ENCODE peak calls at places on chromosomes 16 and 17, in six cellular contexts. Q, K, O, J, L and U are unnamed samples.

GRCh38 chr16:74732951-74733350 is 32.3 kb upstream of the MLKL start:
- DNase-seq in Q (no peak), K (no peak), O (no peak), J (no peak), L (no peak), U (no peak)

GRCh38 chr17:27567563-27567859 is 63.5 kb upstream of the LGALS9 start:
- DNase-seq in Q (no peak), K (no peak), O (no peak), J (no peak), L (no peak), U (peak)

GRCh38 chr17:62038248-62038647 is 26.8 kb downstream of the MED13 start:
- DNase-seq in Q (no peak), K (no peak), O (no peak), J (no peak), L (no peak), U (no peak)

GRCh38 chr17:69414408-69415274 is at the start of gene MAP2K6:
- DNase-seq in Q (peak), K (no peak), O (peak), J (peak), L (peak), U (peak)

GRCh38 chr16:7303677-7304200 is 28.9 kb upstream of the RBFOX1 start:
- DNase-seq in Q (peak), K (no peak), O (no peak), J (no peak), L (peak), U (no peak)

GRCh38 chr16:73057369-73058210 is 9.7 kb upstream of the ZFHX3 start:
- DNase-seq in Q (peak), K (no peak), O (peak), J (no peak), L (peak), U (peak)

GRCh38 chr16:69840975-69841374 is 78.8 kb downstream of the WWP2 start:
- DNase-seq in Q (no peak), K (no peak), O (no peak), J (no peak), L (no peak), U (no peak)

GRCh38 chr16:67282447-67282805 is 3.1 kb downstream of the PLEKHG4 start:
- DNase-seq in Q (no peak), K (no peak), O (no peak), J (no peak), L (no peak), U (no peak)

GRCh38 chr16:78761427-78761826 is 662.0 kb downstream of the WWOX start:
- DNase-seq in Q (no peak), K (no peak), O (no peak), J (peak), L (no peak), U (no peak)

GRCh38 chr17:42750730-42751356 is 6.0 kb upstream of the EZH1 start:
- DNase-seq in Q (no peak), K (no peak), O (peak), J (no peak), L (no peak), U (no peak)

GRCh38 chr16:29198231-29198630 is 208.3 kb downstream of the NPIPB11 start:
- DNase-seq in Q (peak), K (no peak), O (no peak), J (no peak), L (no peak), U (no peak)

GRCh38 chr16:58848662-58849002 is 114.5 kb upstream of the GOT2 start:
- DNase-seq in Q (no peak), K (no peak), O (no peak), J (no peak), L (no peak), U (no peak)

GRCh38 chr17:50381920-50382319 is 8.9 kb downstream of the EME1 start:
- DNase-seq in Q (no peak), K (no peak), O (no peak), J (no peak), L (no peak), U (no peak)

GRCh38 chr16:76676356-76676755 is 399.2 kb downstream of the CNTNAP4 start:
- DNase-seq in Q (no peak), K (no peak), O (no peak), J (no peak), L (no peak), U (no peak)

GRCh38 chr17:73814070-73814469 is 169.8 kb upstream of the SDK2 start:
- DNase-seq in Q (no peak), K (no peak), O (no peak), J (no peak), L (no peak), U (no peak)

GRCh38 chr17:79874329-79874981 is 35.2 kb upstream of the CBX4 start:
- DNase-seq in Q (no peak), K (peak), O (peak), J (no peak), L (peak), U (peak)

GRCh38 chr16:13203725-13204124 is 302.3 kb downstream of the SHISA9 start:
- DNase-seq in Q (no peak), K (no peak), O (no peak), J (no peak), L (no peak), U (no peak)

GRCh38 chr17:17849147-17849820 is 12.5 kb upstream of the SREBF1 start:
- DNase-seq in Q (no peak), K (no peak), O (peak), J (peak), L (no peak), U (no peak)

GRCh38 chr17:76678330-76678729 is 32.4 kb downstream of the MXRA7 start:
- DNase-seq in Q (no peak), K (no peak), O (peak), J (no peak), L (no peak), U (no peak)

DNA sequence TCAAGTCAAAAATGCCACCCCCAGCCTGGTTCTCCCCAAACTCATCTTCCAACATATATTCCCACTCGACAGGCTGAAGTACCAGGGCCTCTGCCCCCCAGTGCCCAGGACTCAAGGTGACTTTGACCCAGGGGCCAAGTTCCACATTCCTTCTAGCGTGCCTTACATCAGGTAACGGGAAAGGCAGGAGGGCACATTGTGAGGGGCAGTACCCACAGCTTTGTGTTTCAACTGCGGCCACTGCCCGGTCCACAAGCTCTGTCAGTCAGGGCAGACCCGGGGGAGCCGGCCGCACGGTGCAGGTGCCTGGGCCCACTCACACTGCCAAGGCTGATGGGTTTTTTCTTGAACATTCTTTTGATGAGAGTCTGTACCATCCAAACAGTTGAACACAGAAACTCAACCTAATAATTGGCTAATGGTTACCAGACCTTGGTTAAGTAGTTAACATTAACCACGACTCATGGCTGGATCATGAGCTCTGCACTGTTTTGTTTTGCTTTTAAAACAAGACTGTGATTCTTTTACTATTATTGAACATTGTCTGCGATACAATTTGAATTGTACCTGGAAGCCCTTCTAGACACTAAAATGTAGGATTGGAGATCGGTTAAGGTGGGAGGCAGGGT is 17.6 kb downstream of the ACE start:
- DNase-seq in Q (no peak), K (no peak), O (no peak), J (no peak), L (no peak), U (no peak)
- TF ChIP-seq JUND in Q (no peak), K (no peak), O (no peak), J (no peak), L (no peak), U (no peak)

GRCh38 chr16:25546781-25547180 is 145.0 kb upstream of the HS3ST4 start:
- DNase-seq in Q (no peak), K (no peak), O (no peak), J (no peak), L (no peak), U (no peak)
- TF ChIP-seq JUND in Q (no peak), K (no peak), O (no peak), J (no peak), L (no peak), U (no peak)

DNA sequence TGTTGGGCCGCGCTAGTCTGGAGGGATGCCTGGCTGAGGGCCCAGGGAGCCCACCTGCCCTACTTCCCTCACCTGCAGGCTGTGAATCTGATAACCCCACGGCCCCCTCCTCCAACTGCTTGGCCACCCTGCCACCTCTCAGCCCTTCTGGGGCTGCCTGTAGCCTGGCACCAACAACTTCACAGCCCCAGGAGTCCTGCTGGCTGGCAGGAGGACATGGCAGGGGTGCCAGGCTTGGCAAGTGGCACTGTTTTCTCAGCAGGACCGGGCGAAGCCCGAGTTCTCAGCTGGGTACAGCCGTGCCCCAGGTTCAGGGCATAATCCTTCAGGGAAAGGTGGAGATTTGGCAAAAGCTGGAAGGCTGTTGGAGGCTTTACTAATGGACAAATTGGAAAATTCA is 129.6 kb downstream of the CMIP start:
- DNase-seq in Q (no peak), K (no peak), O (no peak), J (no peak), L (no peak), U (no peak)
- TF ChIP-seq JUND in Q (no peak), K (no peak), O (no peak), J (no peak), L (no peak), U (no peak)

GRCh38 chr17:16353702-16354174 is 469 bp upstream of the CENPV start:
- DNase-seq in Q (no peak), K (no peak), O (no peak), J (no peak), L (no peak), U (no peak)

GRCh38 chr17:16354585-16354984 is 1.3 kb upstream of the CENPV start:
- DNase-seq in Q (no peak), K (no peak), O (no peak), J (no peak), L (no peak), U (no peak)

GRCh38 chr17:16352838-16353701 is at the start of gene CENPV:
- DNase-seq in Q (peak), K (peak), O (peak), J (no peak), L (peak), U (peak)

GRCh38 chr17:16351831-16352230 is 1.4 kb downstream of the CENPV start:
- DNase-seq in Q (no peak), K (no peak), O (no peak), J (no peak), L (no peak), U (no peak)

GRCh38 chr17:16352303-16352837 is 899 bp downstream of the CENPV start:
- DNase-seq in Q (peak), K (no peak), O (peak), J (no peak), L (peak), U (no peak)
- TF ChIP-seq JUND in Q (no peak), K (no peak), O (no peak), J (no peak), L (no peak), U (no peak)

GRCh38 chr16:87789437-87790277 is 23.9 kb upstream of the KLHDC4 start:
- DNase-seq in Q (no peak), K (no peak), O (no peak), J (no peak), L (no peak), U (peak)
- TF ChIP-seq JUND in Q (no peak), K (no peak), O (no peak), J (no peak), L (peak), U (peak)

GRCh38 chr17:71180801-71181385 is 939.9 kb upstream of the SOX9 start:
- DNase-seq in Q (no peak), K (no peak), O (no peak), J (no peak), L (peak), U (no peak)
- TF ChIP-seq JUND in Q (no peak), K (no peak), O (no peak), J (no peak), L (no peak), U (no peak)

DNA sequence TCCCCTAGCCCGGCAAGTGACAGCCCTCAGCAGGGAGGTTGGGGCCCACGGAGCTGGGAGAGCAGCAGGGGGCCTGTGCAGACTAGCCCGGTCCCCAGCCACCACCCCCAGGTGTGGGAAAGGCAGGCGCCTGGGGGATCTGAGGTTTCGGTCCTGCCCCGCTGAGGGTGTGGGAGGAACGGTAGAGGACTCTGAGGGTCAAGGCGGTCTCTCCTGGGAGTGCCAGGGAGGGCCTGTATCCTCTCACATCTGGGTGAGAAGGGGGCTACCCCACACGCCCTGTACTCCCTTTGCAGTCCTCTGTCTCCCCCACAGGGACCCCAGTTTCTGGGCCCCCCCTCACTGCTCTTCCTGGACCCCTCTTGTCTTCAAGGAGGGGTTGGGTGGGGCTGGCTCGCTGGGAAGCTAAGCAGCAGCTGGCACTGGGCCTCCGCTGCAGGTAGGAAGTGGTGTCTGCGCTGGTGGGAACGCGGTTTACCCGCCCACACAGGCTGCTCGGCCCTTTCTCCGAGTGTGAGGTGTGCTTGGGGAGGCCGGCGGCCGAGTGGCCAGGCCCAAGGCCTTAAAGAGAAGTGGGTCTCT is 15.4 kb downstream of the CD7 start:
- DNase-seq in Q (no peak), K (no peak), O (peak), J (peak), L (peak), U (no peak)
- TF ChIP-seq JUND in Q (no peak), K (no peak), O (no peak), J (no peak), L (no peak), U (no peak)

DNA sequence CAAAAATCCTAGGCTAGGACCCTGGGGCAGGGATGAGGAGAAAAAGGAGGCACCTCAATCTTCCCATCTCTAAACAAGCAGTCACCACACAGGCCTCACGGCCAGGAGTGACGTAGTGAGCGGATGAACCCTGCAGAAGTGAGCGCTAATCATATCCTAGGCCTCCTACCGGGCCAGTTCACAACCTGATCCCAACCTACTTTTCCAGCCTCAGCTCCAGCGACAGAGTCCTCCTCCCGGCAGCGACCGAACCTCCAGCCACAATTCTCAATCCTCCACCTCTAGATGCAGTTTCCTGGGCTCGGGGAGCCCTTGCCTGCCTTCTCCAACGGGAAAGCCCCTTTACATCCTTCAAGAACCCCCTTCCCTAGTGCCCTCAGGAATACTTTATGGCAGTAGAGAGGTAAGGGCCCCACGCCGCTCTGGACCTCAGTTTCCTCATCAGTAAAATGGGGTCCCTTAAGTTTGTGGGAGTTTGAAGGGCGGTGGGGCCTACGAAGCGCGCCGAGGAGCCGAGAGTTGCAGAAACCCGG is 1.4 kb downstream of the ZNF668 start:
- DNase-seq in Q (no peak), K (no peak), O (peak), J (no peak), L (peak), U (peak)
- TF ChIP-seq JUND in Q (no peak), K (no peak), O (no peak), J (no peak), L (no peak), U (no peak)

DNA sequence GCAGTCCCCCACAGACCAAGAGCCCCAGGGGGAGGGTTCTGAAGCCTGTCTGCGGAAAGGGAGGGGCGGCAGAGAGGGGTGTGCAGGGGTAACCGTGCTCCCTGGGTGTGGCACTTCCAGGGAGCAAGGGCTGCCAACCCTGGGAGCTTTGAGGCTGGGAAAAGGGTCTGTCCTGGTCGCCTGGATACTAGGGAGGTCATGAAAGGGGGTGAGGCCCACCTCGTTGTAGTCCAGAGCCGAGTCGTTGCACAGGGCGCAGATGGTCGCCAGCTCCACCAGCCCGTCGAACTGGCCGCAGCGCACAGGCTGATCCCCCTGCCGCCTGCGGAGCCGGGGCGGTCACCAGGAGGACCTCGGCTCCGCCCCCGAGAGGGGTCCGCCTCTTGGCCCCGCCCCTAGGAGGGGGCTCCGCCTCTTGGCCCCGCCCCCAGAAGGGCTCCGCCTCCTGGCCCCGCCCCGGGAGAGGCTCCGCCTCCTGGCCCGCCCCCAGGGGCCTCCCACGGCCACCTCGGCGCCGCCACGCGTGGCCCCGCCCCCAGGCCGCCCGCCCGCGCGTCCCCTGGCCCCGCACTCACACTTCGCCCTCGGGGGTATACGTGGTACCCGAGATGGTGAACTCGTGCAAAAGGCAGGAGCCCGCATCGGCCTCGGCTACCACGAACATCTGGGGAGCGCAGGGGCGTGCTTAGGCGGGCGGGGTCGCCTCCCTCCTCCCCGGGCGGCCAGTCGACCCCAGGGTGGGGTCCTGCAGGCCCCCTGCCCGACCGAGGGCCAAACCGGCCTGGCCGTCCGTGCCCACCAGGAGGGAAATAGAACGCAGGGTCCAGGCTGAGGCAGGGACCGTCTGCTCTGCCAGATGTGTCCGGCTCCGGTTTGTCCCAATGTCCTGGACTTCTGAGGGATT is 19.5 kb downstream of the ATP2A3 start:
- DNase-seq in Q (peak), K (peak), O (peak), J (no peak), L (peak), U (peak)
- TF ChIP-seq JUND in Q (no peak), K (no peak), O (no peak), J (no peak), L (no peak), U (no peak)